ENCODE peak calls at places on chromosome 7, in five cellular contexts. M is fibroblast of pulmonary artery, U is sciatic nerve, L is transverse colon, D is hepatocyte. A is an unnamed sample.

GRCh38 chr7:1531263-1531978 is 919 bp downstream of the MAFK start:
- DNase-seq in M (peak; percentile 44), U (peak; percentile 73), L (peak; percentile 55), D (peak; percentile 54), A (peak; percentile 58)

GRCh38 chr7:46881507-46882127 is 700.3 kb downstream of the TNS3 start:
- DNase-seq in M (peak; percentile 7), U (no peak), L (no peak), D (no peak), A (no peak)

GRCh38 chr7:149621776-149622175 is 124.2 kb upstream of the ZNF746 start:
- DNase-seq in M (no peak), U (no peak), L (no peak), D (no peak), A (no peak)

GRCh38 chr7:36131026-36131425 is 22.0 kb upstream of the EEPD1 start:
- DNase-seq in M (no peak), U (no peak), L (no peak), D (no peak), A (no peak)

GRCh38 chr7:47571355-47572100 is 10.4 kb downstream of the TNS3 start:
- DNase-seq in M (peak; percentile 96), U (peak; percentile 79), L (peak; percentile 62), D (peak; percentile 62), A (peak; percentile 74)

GRCh38 chr7:130822642-130823041 is 88.6 kb upstream of the KLF14 start:
- DNase-seq in M (no peak), U (no peak), L (no peak), D (no peak), A (no peak)

GRCh38 chr7:36545291-36545690 is 155.6 kb downstream of the ANLN start:
- DNase-seq in M (no peak), U (no peak), L (no peak), D (no peak), A (no peak)

GRCh38 chr7:80189638-80190037 is 55.0 kb downstream of the GNAI1 start:
- DNase-seq in M (no peak), U (no peak), L (no peak), D (no peak), A (no peak)

GRCh38 chr7:12685550-12685949 is 1.9 kb upstream of the ARL4A start:
- DNase-seq in M (peak; percentile 74), U (no peak), L (no peak), D (peak; percentile 53), A (peak; percentile 38)

GRCh38 chr7:2237109-2237602 is 4.4 kb upstream of the MAD1L1 start:
- DNase-seq in M (no peak), U (no peak), L (peak; percentile 63), D (no peak), A (peak; percentile 47)

GRCh38 chr7:124033093-124033806 is 383 bp upstream of the TMEM229A start:
- DNase-seq in M (peak; percentile 8), U (peak; percentile 56), L (peak; percentile 32), D (peak; percentile 37), A (no peak)

GRCh38 chr7:30027065-30027456 is 559 bp upstream of the FKBP14 start:
- DNase-seq in M (peak; percentile 48), U (no peak), L (no peak), D (peak; percentile 70), A (no peak)

A was measured in colonic mucosa.